ENCODE peak calls at places on chromosomes 1 and 21, in nine cellular contexts. G is iris pigment epithelial cell; C is EL; R is RPMI7951; V is cardiac fibroblast; U is AG10803; O is NCI-H1092; P is effector memory CD8-positive, alpha-beta T cell; B is stimulated activated CD8-positive, alpha-beta memory T cell treated with anti-CD3 and anti-CD28 coated beads, Interleukin-4, amount 100 ng/mL, for 1 hour. H is an unnamed sample.

GRCh38 chr1:203743101-203743501 is 21.9 kb upstream of the LAX1 start:
- DNase-seq in G (no peak), C (no peak), R (no peak), V (no peak), U (no peak), O (no peak), P (no peak), B (no peak), H (no peak)

GRCh38 chr1:14791611-14792010 is 193.1 kb downstream of the KAZN start:
- DNase-seq in G (no peak), C (no peak), R (peak), V (no peak), U (no peak), O (no peak), P (no peak), B (no peak), H (no peak)

GRCh38 chr1:7590426-7590790 is 180.7 kb upstream of the VAMP3 start:
- DNase-seq in G (no peak), C (no peak), R (no peak), V (no peak), U (no peak), O (no peak), P (no peak), B (no peak), H (no peak)

GRCh38 chr1:98903261-98903660 is 101.4 kb downstream of the PLPPR5 start:
- DNase-seq in G (peak), C (peak), R (peak), V (peak), U (peak), O (no peak), P (no peak), B (no peak), H (peak)

GRCh38 chr21:39406065-39406464 is 39.5 kb downstream of the LCA5L start:
- DNase-seq in G (no peak), C (no peak), R (no peak), V (no peak), U (no peak), O (no peak), P (no peak), B (no peak), H (no peak)

GRCh38 chr21:45469273-45470086 is 64.5 kb downstream of the COL18A1 start:
- DNase-seq in G (no peak), C (no peak), R (peak), V (no peak), U (no peak), O (no peak), P (no peak), B (no peak), H (no peak)

GRCh38 chr1:243251544-243251943 is 3.5 kb downstream of the CEP170 start:
- DNase-seq in G (peak), C (peak), R (no peak), V (no peak), U (peak), O (no peak), P (no peak), B (no peak), H (no peak)

GRCh38 chr1:163163861-163164582 is 38.7 kb downstream of the RGS5 start:
- DNase-seq in G (peak), C (peak), R (peak), V (peak), U (peak), O (no peak), P (no peak), B (no peak), H (peak)

GRCh38 chr1:69523032-69523431 is 44.7 kb upstream of the LRRC7 start:
- DNase-seq in G (peak), C (peak), R (peak), V (peak), U (peak), O (no peak), P (no peak), B (no peak), H (peak)

GRCh38 chr1:1361982-1362423 is 3.6 kb upstream of the MXRA8 start:
- DNase-seq in G (peak), C (peak), R (peak), V (peak), U (peak), O (no peak), P (no peak), B (no peak), H (peak)

GRCh38 chr1:21873174-21873573 is 61.1 kb downstream of the LDLRAD2 start:
- DNase-seq in G (no peak), C (no peak), R (no peak), V (no peak), U (no peak), O (no peak), P (no peak), B (no peak), H (no peak)

GRCh38 chr1:58310881-58311280 is 235.6 kb downstream of the OMA1 start:
- DNase-seq in G (no peak), C (no peak), R (no peak), V (no peak), U (no peak), O (no peak), P (no peak), B (no peak), H (no peak)

GRCh38 chr1:11645670-11646265 is 8.5 kb downstream of the FBXO2 start:
- DNase-seq in G (peak), C (peak), R (peak), V (peak), U (peak), O (peak), P (peak), B (peak), H (peak)

GRCh38 chr1:16198444-16199156 is 13.9 kb downstream of the ARHGEF19 start:
- DNase-seq in G (no peak), C (no peak), R (no peak), V (no peak), U (no peak), O (no peak), P (no peak), B (no peak), H (no peak)

GRCh38 chr1:16032388-16033100 is 10.7 kb downstream of the CLCNKA start:
- DNase-seq in G (peak), C (peak), R (peak), V (peak), U (peak), O (peak), P (no peak), B (no peak), H (peak)

GRCh38 chr1:93980320-93980744 is 71.1 kb upstream of the GCLM start:
- DNase-seq in G (no peak), C (no peak), R (peak), V (no peak), U (peak), O (peak), P (no peak), B (no peak), H (no peak)

GRCh38 chr21:39686636-39687035 is 58.3 kb upstream of the IGSF5 start:
- DNase-seq in G (no peak), C (no peak), R (no peak), V (no peak), U (no peak), O (no peak), P (no peak), B (no peak), H (no peak)

GRCh38 chr1:41629571-41629970 is 145.1 kb upstream of the EDN2 start:
- DNase-seq in G (peak), C (peak), R (peak), V (peak), U (peak), O (no peak), P (no peak), B (no peak), H (peak)

GRCh38 chr1:109299087-109299983 is 7.5 kb downstream of the MYBPHL start:
- DNase-seq in G (peak), C (peak), R (peak), V (peak), U (peak), O (no peak), P (no peak), B (no peak), H (peak)

GRCh38 chr1:244056602-244057001 is 5.5 kb downstream of the ZBTB18 start:
- DNase-seq in G (no peak), C (no peak), R (peak), V (no peak), U (no peak), O (no peak), P (no peak), B (no peak), H (no peak)

GRCh38 chr1:96464159-96464558 is 257.4 kb upstream of the PTBP2 start:
- DNase-seq in G (no peak), C (no peak), R (no peak), V (no peak), U (no peak), O (no peak), P (no peak), B (no peak), H (no peak)

GRCh38 chr1:213008564-213008963 is 7.1 kb downstream of the ANGEL2 start:
- DNase-seq in G (no peak), C (no peak), R (no peak), V (no peak), U (no peak), O (no peak), P (peak), B (no peak), H (no peak)

GRCh38 chr1:241847796-241848668 is at the start of gene EXO1:
- DNase-seq in G (peak), C (peak), R (peak), V (peak), U (peak), O (peak), P (peak), B (peak), H (peak)

GRCh38 chr1:97632075-97632474 is 288.8 kb downstream of the DPYD start:
- DNase-seq in G (peak), C (peak), R (no peak), V (peak), U (no peak), O (no peak), P (no peak), B (no peak), H (peak)